ENCODE peak calls at places on chromosome 18, in six cellular contexts. N, Q, E, Y, P and R are unnamed samples.

GRCh38 chr18:36901277-36901701 is 72.4 kb downstream of the KIAA1328 start:
- DNase-seq in Q (no peak), E (no peak), Y (no peak), P (no peak), N (no peak), R (no peak)

GRCh38 chr18:23053756-23054457 is 81.4 kb upstream of the CABLES1 start:
- DNase-seq in Q (peak; percentile 93), P (no peak), E (no peak), Y (no peak), N (no peak), R (no peak)

GRCh38 chr18:24631238-24632025 is 171.0 kb downstream of the HRH4 start:
- DNase-seq in N (no peak), Y (no peak), Q (no peak), P (no peak), E (peak; percentile 22), R (no peak)

GRCh38 chr18:32735781-32736180 is 37.0 kb downstream of the KLHL14 start:
- DNase-seq in P (no peak), Q (no peak), E (no peak), Y (no peak), N (no peak), R (no peak)

GRCh38 chr18:11163668-11164067 is 14.3 kb upstream of the PIEZO2 start:
- DNase-seq in E (peak; percentile 27), Q (no peak), P (no peak), Y (no peak), N (no peak), R (no peak)

GRCh38 chr18:34122724-34123334 is 101.9 kb downstream of the NOL4 start:
- DNase-seq in P (no peak), E (no peak), Y (peak; percentile 23), N (no peak), Q (peak; percentile 62), R (no peak)

GRCh38 chr18:77067315-77068061 is 65.1 kb downstream of the MBP start:
- DNase-seq in Q (no peak), Y (peak; percentile 74), E (peak; percentile 58), N (peak; percentile 44), P (peak; percentile 37), R (peak; percentile 63)

GRCh38 chr18:25223211-25223610 is 128.8 kb downstream of the ZNF521 start:
- DNase-seq in E (no peak), Q (no peak), N (no peak), P (no peak), Y (no peak), R (no peak)

GRCh38 chr18:21853020-21853419 is 112.4 kb downstream of the MIB1 start:
- DNase-seq in Y (no peak), Q (no peak), E (no peak), P (no peak), N (no peak), R (no peak)

GRCh38 chr18:57446322-57446721 is 11.1 kb downstream of the ONECUT2 start:
- DNase-seq in E (no peak), Q (no peak), N (no peak), P (no peak), Y (no peak), R (no peak)

GRCh38 chr18:7902399-7902839 is 335.3 kb downstream of the PTPRM start:
- DNase-seq in E (no peak), N (no peak), P (no peak), Q (no peak), Y (peak; percentile 64), R (no peak)

GRCh38 chr18:71443726-71444480 is 1100.2 kb downstream of the CBLN2 start:
- DNase-seq in Y (no peak), E (no peak), N (no peak), Q (no peak), P (no peak), R (no peak)

GRCh38 chr18:26383454-26384270 is 157.4 kb downstream of the TAF4B start:
- DNase-seq in Q (no peak), E (no peak), N (no peak), Y (no peak), P (no peak), R (no peak)

GRCh38 chr18:48781041-48781989 is 169.4 kb downstream of the SMAD7 start:
- DNase-seq in N (no peak), E (peak; percentile 93), P (no peak), Y (peak; percentile 74), Q (peak; percentile 95), R (no peak)